ENCODE peak calls at places on chromosomes 6 and 20, in four cellular contexts. One of them, this sample, is unnamed.

GRCh38 chr6:30061766-30062458 is 847 bp downstream of the POLR1H start:
- DNase-seq in GM06990: no peak
- DNase-seq in dorsolateral prefrontal cortex: no peak
- DNase-seq in cardiac fibroblast: peak
- DNase-seq in this sample: peak

GRCh38 chr6:106608080-106608668 is 21.1 kb downstream of the RTN4IP1 start:
- DNase-seq in GM06990: peak
- DNase-seq in dorsolateral prefrontal cortex: no peak
- DNase-seq in cardiac fibroblast: peak
- DNase-seq in this sample: peak

GRCh38 chr6:132598473-132598872 is 8.9 kb upstream of the TAAR5 start:
- DNase-seq in GM06990: no peak
- DNase-seq in cardiac fibroblast: peak
- DNase-seq in dorsolateral prefrontal cortex: no peak
- DNase-seq in this sample: peak

GRCh38 chr6:10146723-10147451 is 268.0 kb downstream of the TFAP2A start:
- DNase-seq in GM06990: peak
- DNase-seq in dorsolateral prefrontal cortex: peak
- DNase-seq in cardiac fibroblast: peak
- DNase-seq in this sample: peak

GRCh38 chr6:159473435-159473834 is 219.6 kb downstream of the SOD2 start:
- DNase-seq in dorsolateral prefrontal cortex: no peak
- DNase-seq in GM06990: no peak
- DNase-seq in cardiac fibroblast: no peak
- DNase-seq in this sample: no peak

GRCh38 chr20:19850190-19850533 is 92.1 kb downstream of the RIN2 start:
- DNase-seq in cardiac fibroblast: no peak
- DNase-seq in dorsolateral prefrontal cortex: peak
- DNase-seq in GM06990: no peak
- DNase-seq in this sample: no peak

GRCh38 chr6:28774292-28775051 is 149.3 kb downstream of the TRIM27 start:
- DNase-seq in cardiac fibroblast: no peak
- DNase-seq in dorsolateral prefrontal cortex: no peak
- DNase-seq in GM06990: no peak
- DNase-seq in this sample: no peak

GRCh38 chr6:43708857-43709653 is 21.5 kb upstream of the MRPS18A start:
- DNase-seq in GM06990: no peak
- DNase-seq in dorsolateral prefrontal cortex: no peak
- DNase-seq in cardiac fibroblast: peak
- DNase-seq in this sample: peak

This sample was measured in GM12865.